ENCODE peak calls at places on chromosomes 12 and 14, in four cellular contexts. Q is GM13977, V is cardiac muscle cell, B is lung. K is an unnamed sample.

GRCh38 chr12:105713901-105714300 is 383.4 kb downstream of the C12orf75 start:
- DNase-seq in B (no peak), V (no peak), Q (no peak), K (no peak)

GRCh38 chr12:31853520-31853919 is 105.7 kb upstream of the RESF1 start:
- DNase-seq in B (no peak), Q (no peak), V (peak; percentile 47), K (no peak)

GRCh38 chr14:34363733-34364134 is 98.3 kb downstream of the SPTSSA start:
- DNase-seq in Q (no peak), V (peak; percentile 85), B (no peak), K (no peak)

GRCh38 chr14:103312006-103312635 is 21.9 kb upstream of the EIF5 start:
- DNase-seq in B (no peak), Q (no peak), V (no peak), K (no peak)

GRCh38 chr12:46152456-46152855 is 116.4 kb downstream of the SLC38A1 start:
- DNase-seq in Q (no peak), V (no peak), B (no peak), K (no peak)

GRCh38 chr12:55818886-55819285 is 1.0 kb downstream of the ORMDL2 start:
- DNase-seq in Q (no peak), B (no peak), V (no peak), K (no peak)

GRCh38 chr12:116759783-116760581 is 21.9 kb downstream of the RNFT2 start:
- DNase-seq in Q (no peak), B (no peak), V (peak; percentile 51), K (no peak)

GRCh38 chr12:108881953-108882352 is 2.1 kb downstream of the DAO start:
- DNase-seq in V (no peak), Q (no peak), B (no peak), K (no peak)

GRCh38 chr14:31243860-31244259 is 36.3 kb upstream of the HECTD1 start:
- DNase-seq in Q (no peak), V (no peak), B (peak; percentile 46), K (no peak)

GRCh38 chr14:76947078-76947837 is 81.2 kb downstream of the IRF2BPL start:
- DNase-seq in B (peak; percentile 88), V (peak; percentile 93), Q (peak; percentile 85), K (peak; percentile 90)

GRCh38 chr12:87667378-87667777 is 361.8 kb downstream of the C12orf50 start:
- DNase-seq in V (peak; percentile 82), B (no peak), Q (no peak), K (no peak)

GRCh38 chr12:1531160-1531653 is 63.2 kb downstream of the FBXL14 start:
- DNase-seq in B (no peak), Q (no peak), V (no peak), K (peak; percentile 49)

GRCh38 chr14:74846968-74847549 is 28.9 kb downstream of the PROX2 start:
- DNase-seq in Q (no peak), V (peak; percentile 30), B (no peak), K (no peak)

GRCh38 chr12:46774011-46774633 is 51.7 kb downstream of the SLC38A4 start:
- DNase-seq in Q (no peak), B (no peak), V (peak; percentile 13), K (no peak)

GRCh38 chr14:74704656-74705055 is 8.2 kb downstream of the AREL1 start:
- DNase-seq in V (no peak), Q (no peak), B (no peak), K (no peak)

GRCh38 chr14:59107819-59108218 is 80.6 kb upstream of the DAAM1 start:
- DNase-seq in Q (no peak), V (no peak), B (no peak), K (no peak)

GRCh38 chr14:78637903-78638302 is 467.7 kb downstream of the NRXN3 start:
- DNase-seq in V (no peak), B (no peak), Q (no peak), K (no peak)

GRCh38 chr14:100083706-100084105 is 18.5 kb downstream of the EVL start:
- DNase-seq in B (no peak), V (no peak), Q (no peak), K (no peak)

GRCh38 chr12:16346931-16347330 is 514 bp upstream of the MGST1 start:
- DNase-seq in B (no peak), V (no peak), Q (no peak), K (no peak)

GRCh38 chr12:92991134-92991533 is 62.0 kb upstream of the EEA1 start:
- DNase-seq in Q (no peak), B (no peak), V (no peak), K (no peak)

GRCh38 chr12:60594035-60594711 is 998.3 kb downstream of the SLC16A7 start:
- DNase-seq in Q (no peak), V (no peak), B (no peak), K (no peak)
- TF ChIP-seq CTCF in Q (no peak), V (no peak), B (no peak), K (no peak)

DNA sequence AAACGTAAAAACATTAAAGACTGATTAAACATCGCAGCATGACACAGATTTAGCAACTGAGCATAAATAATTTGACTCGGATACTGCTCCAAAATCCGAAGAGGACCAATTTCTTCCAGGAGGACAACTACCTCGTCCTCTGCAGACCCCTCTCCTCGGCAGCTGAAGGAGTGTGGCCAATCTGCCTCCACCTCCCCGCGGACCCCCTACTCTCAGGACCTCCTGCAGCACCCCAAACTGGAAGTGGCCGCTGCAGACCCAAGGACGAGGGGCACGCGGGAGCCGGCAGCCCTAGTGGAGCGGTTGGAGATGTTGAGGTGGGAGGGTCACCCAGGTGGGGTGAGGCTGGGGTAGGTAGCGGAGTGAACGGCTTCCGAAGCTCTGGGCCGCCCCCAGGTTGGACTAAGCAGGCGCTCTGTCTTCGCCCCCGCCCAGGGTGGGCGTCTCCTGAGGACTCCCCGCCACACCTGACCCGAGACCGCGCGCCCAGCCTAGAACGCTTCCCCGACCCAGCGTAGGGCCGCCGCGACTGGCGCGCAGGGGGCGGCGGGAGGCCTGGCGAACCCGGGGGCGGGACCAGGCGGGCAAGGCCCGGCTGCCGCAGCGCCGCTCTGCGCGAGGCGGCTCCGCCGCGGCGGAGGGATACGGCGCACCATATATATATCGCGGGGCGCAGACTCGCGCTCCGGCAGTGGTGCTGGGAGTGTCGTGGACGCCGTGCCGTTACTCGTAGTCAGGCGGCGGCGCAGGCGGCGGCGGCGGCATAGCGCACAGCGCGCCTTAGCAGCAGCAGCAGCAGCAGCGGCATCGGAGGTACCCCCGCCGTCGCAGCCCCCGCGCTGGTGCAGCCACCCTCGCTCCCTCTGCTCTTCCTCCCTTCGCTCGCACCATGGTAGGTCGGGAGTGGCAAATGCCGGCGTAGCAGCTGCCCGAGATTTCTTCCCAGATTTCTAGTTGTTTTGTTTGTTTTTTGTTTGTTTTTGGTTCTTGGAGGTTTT is at the start of gene CALM1:
- DNase-seq in Q (peak; percentile 95), B (peak; percentile 92), V (peak; percentile 97), K (peak; percentile 95)
- TF ChIP-seq CTCF in Q (no peak), B (no peak), V (no peak), K (no peak)

GRCh38 chr12:65699251-65699650 is 125.0 kb upstream of the HMGA2 start:
- DNase-seq in V (peak; percentile 81), B (no peak), Q (no peak), K (peak; percentile 18)
- TF ChIP-seq CTCF in V (peak; percentile 53), B (no peak), Q (no peak), K (no peak)

DNA sequence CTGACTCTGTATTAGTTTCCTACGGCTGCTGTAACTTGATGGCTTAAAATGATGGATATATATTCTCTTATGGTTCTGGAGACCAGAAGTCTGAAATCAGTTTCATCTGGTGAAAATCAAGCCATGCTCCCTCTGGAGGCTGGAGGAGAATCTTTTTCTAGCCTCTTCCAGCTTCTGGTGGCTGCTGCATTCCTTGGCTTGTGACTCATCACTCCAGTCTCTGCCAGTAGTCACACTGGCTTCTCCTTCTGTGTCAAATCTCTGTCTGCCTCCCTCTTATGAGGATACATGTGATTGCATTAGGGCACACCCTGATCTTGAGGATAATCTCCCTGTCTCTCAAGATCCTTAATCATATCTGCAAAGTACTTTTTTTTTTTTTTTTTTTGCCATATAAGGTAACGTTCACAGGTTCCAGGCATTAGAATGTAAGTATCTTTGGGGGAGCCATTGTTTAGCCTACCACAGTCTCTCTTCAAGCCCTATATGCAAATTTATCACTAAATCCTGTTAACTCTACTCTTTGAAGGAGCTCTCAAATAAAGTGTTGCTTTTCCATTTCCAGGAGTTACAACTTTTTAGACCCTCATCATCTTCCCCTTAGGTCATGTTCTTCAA is 17.8 kb downstream of the DNAL1 start:
- DNase-seq in Q (no peak), V (peak; percentile 89), B (no peak), K (no peak)
- TF ChIP-seq CTCF in Q (no peak), V (peak; percentile 68), B (no peak), K (no peak)

GRCh38 chr14:87309557-87309956 is 683.4 kb downstream of the GALC start:
- DNase-seq in Q (no peak), B (no peak), V (no peak), K (no peak)
- TF ChIP-seq CTCF in Q (no peak), B (no peak), V (no peak), K (no peak)

GRCh38 chr12:6356374-6356820 is 14.5 kb upstream of the TNFRSF1A start:
- DNase-seq in B (no peak), V (no peak), Q (no peak), K (no peak)

GRCh38 chr12:6352198-6353173 is 10.6 kb upstream of the TNFRSF1A start:
- DNase-seq in V (no peak), B (no peak), Q (no peak), K (no peak)

GRCh38 chr12:6351622-6352021 is 9.7 kb upstream of the TNFRSF1A start:
- DNase-seq in V (no peak), B (no peak), Q (no peak), K (no peak)

GRCh38 chr12:6355491-6356373 is 13.9 kb upstream of the TNFRSF1A start:
- DNase-seq in B (no peak), V (no peak), Q (no peak), K (no peak)

GRCh38 chr12:6354539-6355393 is 12.9 kb upstream of the TNFRSF1A start:
- DNase-seq in Q (no peak), B (no peak), V (no peak), K (no peak)
- TF ChIP-seq CTCF in Q (no peak), B (no peak), V (no peak), K (no peak)

DNA sequence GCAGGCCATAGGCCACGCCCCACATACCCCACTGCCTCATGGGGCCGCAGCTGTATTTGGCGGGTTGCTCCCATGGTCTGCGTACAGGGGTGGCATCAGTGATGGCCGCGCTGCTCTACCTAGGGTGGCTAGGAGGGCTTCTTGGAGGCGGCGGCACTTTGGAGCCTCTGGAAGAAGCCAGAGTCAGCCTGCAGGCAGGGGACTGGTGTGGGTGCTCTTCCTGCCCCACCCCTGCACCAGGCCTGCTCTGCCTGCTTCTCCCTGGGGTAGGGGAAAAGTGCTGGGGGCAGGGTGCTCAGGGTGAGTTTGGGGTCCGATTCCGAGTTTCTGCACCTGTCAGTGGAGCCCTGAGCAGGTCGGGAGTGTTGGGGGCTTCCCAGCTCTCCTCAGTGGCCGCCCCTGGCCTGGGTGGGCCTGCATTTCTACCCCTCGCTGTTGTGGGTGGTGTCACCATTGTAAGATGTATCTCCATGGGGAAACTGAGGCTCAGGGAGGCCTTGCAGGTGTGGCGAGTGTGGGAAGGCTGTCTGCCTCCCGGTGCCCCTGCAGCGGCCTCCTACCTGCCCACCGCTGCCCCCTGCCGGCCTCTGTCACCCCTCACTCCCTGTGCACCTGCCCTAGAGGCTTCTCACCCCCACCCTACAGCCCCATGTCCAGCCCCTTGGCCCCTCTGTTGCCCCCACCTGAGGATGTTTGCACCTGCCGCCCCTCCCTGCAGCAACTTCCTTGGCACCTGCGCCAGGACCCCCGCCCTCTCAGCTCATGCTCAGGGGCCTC is 5.5 kb downstream of the CEP170B start:
- DNase-seq in Q (no peak), B (no peak), V (no peak), K (no peak)
- TF ChIP-seq CTCF in Q (peak; percentile 56), B (no peak), V (peak; percentile 34), K (no peak)